ENCODE peak calls at places on chromosomes 3 and 15, in eight cellular contexts. F is uterus; W is activated CD8-positive, alpha-beta memory T cell treated with anti-CD3 and anti-CD28 coated beads, Interleukin-2, amount 50 U/mL, for 4 hours; Z is NAMALWA; I is GM12865; L is NCI-H510A treated with DMSO at 0.1 percent for 48 hours; R is epithelial cell of esophagus; K is NCI-H1092 treated with DMSO at 0.1 percent for 48 hours. Y is an unnamed sample.

GRCh38 chr15:37031198-37031597 is 69.2 kb downstream of the MEIS2 start:
- DNase-seq in K (no peak), R (peak; percentile 51), Z (no peak), F (no peak), I (peak; percentile 55), W (no peak), L (no peak), Y (no peak)

GRCh38 chr3:14962762-14963161 is 15.4 kb downstream of the NR2C2 start:
- DNase-seq in W (no peak), R (peak; percentile 26), F (no peak), L (no peak), K (no peak), I (no peak), Z (no peak), Y (no peak)

GRCh38 chr3:133944641-133945441 is 49.2 kb upstream of the RAB6B start:
- DNase-seq in F (peak; percentile 67), Z (no peak), K (peak; percentile 62), R (peak; percentile 41), W (no peak), L (no peak), I (no peak), Y (no peak)

GRCh38 chr3:4310971-4311370 is 7.8 kb downstream of the SETMAR start:
- DNase-seq in F (no peak), R (no peak), Z (no peak), W (no peak), I (no peak), L (no peak), K (no peak), Y (no peak)

GRCh38 chr15:37682304-37682703 is 252.1 kb upstream of the TMCO5A start:
- DNase-seq in I (no peak), L (no peak), F (no peak), Z (peak; percentile 6), W (no peak), K (no peak), R (peak; percentile 31), Y (no peak)

GRCh38 chr15:51267047-51267713 is 71.2 kb downstream of the CYP19A1 start:
- DNase-seq in K (peak; percentile 6), F (no peak), R (no peak), I (no peak), W (no peak), L (no peak), Z (no peak), Y (peak; percentile 28)

GRCh38 chr15:72778796-72779195 is 4.8 kb downstream of the ADPGK start:
- DNase-seq in Z (no peak), K (no peak), W (no peak), L (no peak), R (no peak), F (no peak), I (no peak), Y (no peak)

GRCh38 chr3:156812521-156813335 is 13.4 kb upstream of the LEKR1 start:
- DNase-seq in K (no peak), R (peak; percentile 95), L (peak; percentile 66), I (peak; percentile 45), F (no peak), Z (no peak), W (no peak), Y (peak; percentile 70)

GRCh38 chr15:64426845-64427465 is 33.4 kb upstream of the ZNF609 start:
- DNase-seq in R (peak; percentile 21), F (no peak), K (peak; percentile 23), W (no peak), I (peak; percentile 28), L (no peak), Z (no peak), Y (no peak)

GRCh38 chr15:39624806-39625205 is 43.9 kb downstream of the THBS1 start:
- DNase-seq in I (peak; percentile 90), L (no peak), W (peak; percentile 56), Z (no peak), F (peak; percentile 64), K (no peak), R (peak; percentile 80), Y (no peak)

GRCh38 chr3:48662753-48663488 is at the start of gene CELSR3:
- DNase-seq in R (peak; percentile 96), K (peak; percentile 86), I (peak; percentile 93), Z (no peak), F (peak; percentile 70), L (peak; percentile 69), W (no peak), Y (peak; percentile 89)

GRCh38 chr3:38121832-38122461 is 15.0 kb downstream of the ACAA1 start:
- DNase-seq in L (no peak), W (no peak), F (no peak), Z (no peak), I (no peak), K (no peak), R (no peak), Y (no peak)

GRCh38 chr15:44298878-44299277 is 10.4 kb downstream of the GOLM2 start:
- DNase-seq in I (no peak), F (no peak), L (no peak), W (no peak), K (no peak), R (peak; percentile 31), Z (no peak), Y (peak; percentile 1)

GRCh38 chr15:95162069-95162468 is 930.7 kb downstream of the MCTP2 start:
- DNase-seq in F (no peak), I (no peak), R (no peak), Z (no peak), W (no peak), K (no peak), L (no peak), Y (no peak)